ENCODE peak calls at places on chromosome 20, in four cellular contexts. P is sigmoid colon, W is SK-N-SH, B is astrocyte. T is an unnamed sample.
A peak's percentile ranks its signal among the peaks of the same experiment; 100 is the strongest.

GRCh38 chr20:37745553-37745952 is 51.7 kb downstream of the CTNNBL1 start:
- DNase-seq in P (no peak), W (no peak), B (no peak), T (no peak)

GRCh38 chr20:43937586-43937985 is 22.9 kb downstream of the TOX2 start:
- DNase-seq in P (no peak), W (no peak), B (peak; percentile 82), T (no peak)

GRCh38 chr20:25282034-25282781 is 34.3 kb downstream of the PYGB start:
- DNase-seq in P (peak; percentile 67), W (no peak), B (no peak), T (no peak)

GRCh38 chr20:25360631-25361286 is 29.9 kb downstream of the ABHD12 start:
- DNase-seq in P (no peak), W (peak; percentile 23), B (peak; percentile 83), T (no peak)

GRCh38 chr20:37081717-37082289 is 14.0 kb downstream of the RBL1 start:
- DNase-seq in P (no peak), W (peak; percentile 23), B (no peak), T (no peak)

GRCh38 chr20:63106108-63106764 is 99.5 kb upstream of the BHLHE23 start:
- DNase-seq in P (peak; percentile 91), W (no peak), B (no peak), T (no peak)

GRCh38 chr20:63552481-63553249 is 1.3 kb upstream of the FNDC11 start:
- DNase-seq in P (no peak), W (no peak), B (no peak), T (peak; percentile 75)

GRCh38 chr20:51510961-51511360 is 31.6 kb downstream of the NFATC2 start:
- DNase-seq in P (no peak), W (no peak), B (no peak), T (no peak)

GRCh38 chr20:39349240-39349639 is 387.1 kb downstream of the DHX35 start:
- DNase-seq in P (no peak), W (no peak), B (no peak), T (no peak)

GRCh38 chr20:8709627-8710026 is 359.3 kb upstream of the PLCB4 start:
- DNase-seq in P (no peak), W (no peak), B (peak; percentile 27), T (no peak)

GRCh38 chr20:21546355-21546754 is 32.5 kb upstream of the NKX2-2 start:
- DNase-seq in P (no peak), W (no peak), B (no peak), T (no peak)

GRCh38 chr20:50820515-50821256 is 25.8 kb downstream of the BCAS4 start:
- DNase-seq in P (no peak), W (no peak), B (no peak), T (no peak)

GRCh38 chr20:33042983-33043730 is 10.5 kb upstream of the BPIFB3 start:
- DNase-seq in P (no peak), W (no peak), B (no peak), T (no peak)

GRCh38 chr20:24756292-24757025 is 192.6 kb upstream of the CST7 start:
- DNase-seq in P (no peak), W (no peak), B (no peak), T (no peak)

GRCh38 chr20:34296468-34296867 is 6.7 kb downstream of the AHCY start:
- DNase-seq in P (no peak), W (no peak), B (no peak), T (no peak)

GRCh38 chr20:40838516-40838915 is 149.5 kb upstream of the MAFB start:
- DNase-seq in P (no peak), W (no peak), B (no peak), T (no peak)

DNA sequence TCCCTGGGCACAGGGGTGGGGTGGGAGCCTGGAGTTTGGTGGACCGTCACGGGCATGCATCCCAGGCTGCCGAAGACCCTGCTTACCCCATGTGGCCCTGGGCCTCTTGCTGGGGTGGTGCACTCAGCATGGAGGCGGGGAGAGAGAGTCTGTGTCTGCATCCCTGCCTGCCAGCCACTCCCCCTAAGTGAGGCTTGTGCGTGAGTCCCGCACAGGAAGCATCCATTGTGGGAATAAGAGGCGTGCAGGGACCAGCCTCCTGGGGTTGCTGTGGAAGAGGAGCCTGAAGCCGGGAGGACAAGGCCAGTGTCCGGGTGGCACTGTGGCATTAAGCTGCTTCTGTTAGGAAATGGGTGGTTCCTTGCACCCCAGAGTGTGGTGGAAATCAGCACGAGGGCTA is 35.5 kb downstream of the CDH4 start:
- DNase-seq in P (no peak), W (no peak), B (no peak), T (no peak)
- H3K4me1 ChIP-seq in P (peaks cover 7% of the 10 kb centered on the region), W (no peaks in the 10 kb centered on the region), B (no peaks in the 10 kb centered on the region), T (no peaks in the 10 kb centered on the region)

GRCh38 chr20:35497780-35498189 is 31.7 kb downstream of the C20orf173 start:
- DNase-seq in P (peak; percentile 94), W (no peak), B (no peak), T (no peak)
- H3K27ac ChIP-seq in P (no peak overlapping the region), W (no peak overlapping the region), B (no peak overlapping the region), T (no peak overlapping the region)

GRCh38 chr20:5156670-5157448 is 30.1 kb downstream of the CDS2 start:
- DNase-seq in P (no peak), W (no peak), B (peak; percentile 56), T (no peak)

GRCh38 chr20:5154543-5154925 is 27.7 kb downstream of the CDS2 start:
- DNase-seq in P (no peak), W (no peak), B (no peak), T (no peak)

GRCh38 chr20:5150226-5151076 is 23.6 kb downstream of the CDS2 start:
- DNase-seq in P (no peak), W (no peak), B (peak; percentile 60), T (peak; percentile 22)

GRCh38 chr20:5153152-5153467 is 26.3 kb downstream of the CDS2 start:
- DNase-seq in P (no peak), W (no peak), B (no peak), T (no peak)

GRCh38 chr20:5153612-5154542 is 27.1 kb downstream of the CDS2 start:
- DNase-seq in P (no peak), W (no peak), B (peak; percentile 23), T (peak; percentile 93)
- H3K4me1 ChIP-seq in P (peaks cover 57% of the 10 kb centered on the region), W (peaks cover 6% of the 10 kb centered on the region), B (peaks cover 28% of the 10 kb centered on the region), T (peaks cover 18% of the 10 kb centered on the region)

GRCh38 chr20:48880331-48880730 is 41.2 kb upstream of the ARFGEF2 start:
- DNase-seq in P (no peak), W (no peak), B (no peak), T (no peak)
- H3K27ac ChIP-seq in P (no peak overlapping the region), W (no peak overlapping the region), B (no peak overlapping the region), T (no peak overlapping the region)

DNA sequence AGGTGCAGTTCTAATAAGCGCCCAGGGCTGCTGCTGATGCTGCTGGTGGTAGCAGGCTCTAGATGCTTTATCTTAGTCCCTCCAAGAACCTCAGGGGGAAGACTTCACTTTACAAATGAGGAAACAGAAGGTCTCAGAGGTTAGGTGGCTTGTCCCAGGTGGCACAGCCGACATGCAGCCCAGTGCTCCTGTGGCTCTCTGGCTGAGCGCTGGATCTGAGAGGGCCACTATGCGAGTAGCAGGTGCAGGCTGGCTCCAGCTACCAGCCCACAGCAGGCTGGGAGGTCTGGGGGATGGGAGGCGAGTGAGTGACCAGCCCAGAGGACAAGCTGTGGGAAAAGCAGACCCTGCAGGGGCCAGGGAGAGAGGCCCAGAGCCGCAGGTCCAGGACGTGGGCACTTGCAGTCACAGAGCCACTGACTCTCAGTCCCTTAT is 90.9 kb downstream of the PRND start:
- DNase-seq in P (no peak), W (no peak), B (no peak), T (no peak)
- H3K4me1 ChIP-seq in P (peaks cover 54% of the 10 kb centered on the region), W (no peaks in the 10 kb centered on the region), B (no peaks in the 10 kb centered on the region), T (no peaks in the 10 kb centered on the region)

GRCh38 chr20:6857929-6858328 is 90.4 kb downstream of the BMP2 start:
- DNase-seq in P (no peak), W (no peak), B (no peak), T (no peak)

GRCh38 chr20:6863798-6864201 is 96.3 kb downstream of the BMP2 start:
- DNase-seq in P (no peak), W (no peak), B (peak; percentile 0), T (no peak)

GRCh38 chr20:6868864-6869263 is 101.4 kb downstream of the BMP2 start:
- DNase-seq in P (no peak), W (no peak), B (no peak), T (no peak)

GRCh38 chr20:6866741-6867140 is 99.3 kb downstream of the BMP2 start:
- DNase-seq in P (no peak), W (no peak), B (peak; percentile 6), T (no peak)

GRCh38 chr20:6863355-6863754 is 95.9 kb downstream of the BMP2 start:
- DNase-seq in P (no peak), W (no peak), B (no peak), T (no peak)
- H3K27ac ChIP-seq in P (no peak overlapping the region), W (no peak overlapping the region), B (no peak overlapping the region), T (no peak overlapping the region)

GRCh38 chr20:58903636-58904035 is 51.1 kb downstream of the GNAS start:
- DNase-seq in P (no peak), W (no peak), B (no peak), T (no peak)

GRCh38 chr20:58905236-58905635 is 52.7 kb downstream of the GNAS start:
- DNase-seq in P (no peak), W (no peak), B (no peak), T (no peak)

GRCh38 chr20:58900292-58900931 is 47.9 kb downstream of the GNAS start:
- DNase-seq in P (no peak), W (no peak), B (no peak), T (no peak)

GRCh38 chr20:58899518-58899917 is 47.0 kb downstream of the GNAS start:
- DNase-seq in P (no peak), W (no peak), B (no peak), T (no peak)

GRCh38 chr20:58902003-58902402 is 49.5 kb downstream of the GNAS start:
- DNase-seq in P (no peak), W (no peak), B (no peak), T (no peak)
- H3K4me1 ChIP-seq in P (peaks cover 64% of the 10 kb centered on the region), W (peaks cover 16% of the 10 kb centered on the region), B (peaks cover 9% of the 10 kb centered on the region), T (peaks cover 16% of the 10 kb centered on the region)

DNA sequence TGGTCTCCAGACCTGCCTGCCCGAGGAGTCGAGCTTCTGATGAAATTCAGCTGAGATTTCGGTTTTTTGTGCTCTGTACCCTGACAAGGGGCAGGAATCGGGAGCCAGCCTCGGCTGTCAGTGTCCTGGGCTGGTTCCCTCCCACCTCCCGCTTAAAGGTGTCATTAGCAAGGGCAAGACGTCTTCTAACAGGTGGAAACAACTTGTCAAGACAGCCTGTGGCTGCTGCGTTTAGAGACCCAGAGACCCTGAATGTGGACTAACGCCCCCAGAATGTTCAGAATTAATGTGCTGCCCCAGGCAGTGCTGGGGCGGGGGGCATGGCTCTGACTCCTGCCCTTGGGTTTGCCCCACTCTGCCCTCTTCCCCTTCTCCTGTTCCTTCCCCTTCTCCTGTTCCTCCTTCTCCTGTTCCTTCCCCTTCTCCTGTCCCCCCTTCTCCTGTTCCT is 69.7 kb downstream of the PHACTR3 start:
- DNase-seq in P (no peak), W (no peak), B (no peak), T (no peak)
- H3K27ac ChIP-seq in P (no peak overlapping the region), W (no peak overlapping the region), B (no peak overlapping the region), T (no peak overlapping the region)

DNA sequence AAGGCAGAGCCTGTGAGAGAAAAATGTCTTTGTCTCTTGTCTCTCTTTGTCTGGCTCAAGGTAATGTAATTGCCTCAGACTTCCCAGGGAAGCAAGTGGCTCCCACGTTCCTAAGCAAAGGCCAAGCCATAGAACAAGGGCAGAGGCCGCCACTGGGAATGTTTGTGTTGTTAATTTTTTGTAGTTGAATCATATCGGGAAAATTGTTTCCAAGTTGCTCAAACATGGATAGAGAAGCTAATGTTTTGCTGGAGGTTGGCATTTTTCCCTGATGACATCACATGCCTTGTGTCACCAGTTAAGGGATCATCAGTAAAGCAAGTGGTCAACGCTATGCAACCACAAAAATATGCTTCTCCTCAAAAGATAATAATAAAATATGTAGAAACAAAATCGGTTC is 211.5 kb upstream of the FOXA2 start:
- DNase-seq in P (peak; percentile 89), W (no peak), B (peak; percentile 91), T (peak; percentile 98)
- H3K4me1 ChIP-seq in P (peaks cover 9% of the 10 kb centered on the region), W (peaks cover 21% of the 10 kb centered on the region), B (peaks cover 22% of the 10 kb centered on the region), T (peaks cover 43% of the 10 kb centered on the region)